ENCODE peak calls at places on chromosomes 2 and 18, in five cellular contexts. S is NCI-H1930, M is activated T-cell treated with anti-CD3 and anti-CD28 coated beads for 1 hour, D is NCI-H1105, Q is AG04450. U is an unnamed sample.

GRCh38 chr18:48676346-48676745 is 137.5 kb downstream of the CTIF start:
- DNase-seq in S (no peak), D (no peak), Q (no peak), M (no peak), U (peak)

GRCh38 chr2:218882866-218883366 is 2.3 kb downstream of the WNT10A start:
- DNase-seq in M (no peak), S (no peak), D (no peak), Q (no peak), U (no peak)

GRCh38 chr2:240449764-240450531 is 14.5 kb downstream of the GPC1 start:
- DNase-seq in S (no peak), M (no peak), D (peak), Q (no peak), U (no peak)

GRCh38 chr2:144834954-144835633 is 315.2 kb upstream of the ZEB2 start:
- DNase-seq in M (no peak), S (no peak), D (no peak), Q (peak), U (no peak)

GRCh38 chr2:45435316-45435715 is 175.8 kb downstream of the SRBD1 start:
- DNase-seq in D (no peak), M (no peak), S (no peak), Q (peak), U (no peak)

GRCh38 chr18:32918692-32919250 is 145.9 kb upstream of the KLHL14 start:
- DNase-seq in Q (no peak), M (no peak), D (no peak), S (no peak), U (no peak)

GRCh38 chr2:152445375-152445774 is 110.4 kb downstream of the FMNL2 start:
- DNase-seq in Q (no peak), S (no peak), D (no peak), M (no peak), U (no peak)

GRCh38 chr2:121635371-121635770 is 13.9 kb downstream of the CLASP1 start:
- DNase-seq in Q (no peak), M (no peak), S (no peak), D (no peak), U (no peak)

GRCh38 chr2:206392118-206392517 is 51.2 kb upstream of the ADAM23 start:
- DNase-seq in Q (peak), M (no peak), D (no peak), S (no peak), U (no peak)

GRCh38 chr2:136208682-136209081 is 90.7 kb upstream of the CXCR4 start:
- DNase-seq in Q (no peak), D (no peak), M (no peak), S (no peak), U (no peak)

GRCh38 chr2:2896011-2896410 is 481.6 kb downstream of the EIPR1 start:
- DNase-seq in Q (no peak), D (no peak), M (no peak), S (no peak), U (no peak)

GRCh38 chr2:96957299-96957698 is 29.1 kb downstream of the FAM178B start:
- DNase-seq in Q (no peak), D (no peak), M (no peak), S (no peak), U (no peak)

GRCh38 chr18:42069036-42069435 is 114.0 kb downstream of the PIK3C3 start:
- DNase-seq in M (no peak), Q (no peak), D (no peak), S (no peak), U (no peak)

GRCh38 chr18:76404345-76404831 is 90.7 kb downstream of the ZNF516 start:
- DNase-seq in D (no peak), S (no peak), Q (no peak), M (no peak), U (no peak)

GRCh38 chr2:61135510-61135909 is 26.5 kb upstream of the C2orf74 start:
- DNase-seq in D (no peak), M (no peak), S (no peak), Q (no peak), U (no peak)

GRCh38 chr2:111209045-111209514 is 88.4 kb downstream of the BCL2L11 start:
- DNase-seq in M (no peak), Q (peak), S (no peak), D (no peak), U (no peak)

GRCh38 chr2:236909802-236910201 is 175.9 kb upstream of the COPS8 start:
- DNase-seq in D (no peak), Q (no peak), M (no peak), S (no peak), U (no peak)

GRCh38 chr2:119435148-119435952 is 3.7 kb downstream of the TMEM37 start:
- DNase-seq in D (no peak), S (no peak), Q (no peak), M (no peak), U (no peak)

GRCh38 chr18:48805826-48806535 is 144.8 kb downstream of the SMAD7 start:
- DNase-seq in Q (no peak), S (no peak), M (no peak), D (no peak), U (no peak)

GRCh38 chr2:172430671-172431070 is 3.3 kb downstream of the ITGA6 start:
- DNase-seq in M (no peak), D (no peak), S (no peak), Q (no peak), U (no peak)

GRCh38 chr2:58710795-58711279 is 469.7 kb upstream of the FANCL start:
- DNase-seq in D (no peak), Q (no peak), S (no peak), M (no peak), U (no peak)

GRCh38 chr2:182240862-182241371 is 185.9 kb downstream of the PDE1A start:
- DNase-seq in S (no peak), D (no peak), Q (no peak), M (no peak), U (no peak)

GRCh38 chr2:210768329-210768910 is 212.0 kb downstream of the CPS1 start:
- DNase-seq in Q (no peak), M (no peak), S (no peak), D (no peak), U (no peak)

GRCh38 chr2:189751080-189751658 is 11.4 kb downstream of the OSGEPL1 start:
- DNase-seq in S (no peak), Q (no peak), M (peak), D (no peak), U (no peak)

GRCh38 chr2:233772583-233772982 is 5.5 kb upstream of the MROH2A start:
- DNase-seq in Q (no peak), M (no peak), S (no peak), D (no peak), U (no peak)

GRCh38 chr2:158395166-158395565 is 61.4 kb downstream of the CCDC148 start:
- DNase-seq in M (no peak), S (no peak), D (no peak), Q (no peak), U (no peak)

U was measured in right lobe of liver.